ENCODE peak calls at places on chromosome 22, in seven cellular contexts. Z, T, V, K, P, R and M are unnamed samples.

GRCh38 chr22:21726650-21727049 is 8.9 kb downstream of the YPEL1 start:
- DNase-seq in Z (peak), T (no peak), V (no peak), K (no peak), P (no peak), R (no peak), M (no peak)

GRCh38 chr22:33272866-33273265 is 214.7 kb upstream of the SYN3 start:
- DNase-seq in Z (no peak), T (no peak), V (no peak), K (no peak), P (no peak), R (no peak), M (no peak)

GRCh38 chr22:44940121-44940520 is 69.7 kb downstream of the PHF21B start:
- DNase-seq in Z (no peak), T (no peak), V (no peak), K (no peak), P (no peak), R (no peak), M (no peak)

GRCh38 chr22:48495751-48496080 is 1332.0 kb downstream of the BRD1 start:
- DNase-seq in Z (no peak), T (no peak), V (peak), K (no peak), P (no peak), R (no peak), M (no peak)

GRCh38 chr22:30301995-30302809 is 12.9 kb upstream of the CASTOR1 start:
- DNase-seq in Z (peak), T (no peak), V (peak), K (peak), P (no peak), R (peak), M (no peak)

GRCh38 chr22:30606455-30607299 is at the start of gene TCN2:
- DNase-seq in Z (peak), T (peak), V (peak), K (peak), P (peak), R (peak), M (peak)

GRCh38 chr22:44289429-44290171 is 23.2 kb downstream of the SHISAL1 start:
- DNase-seq in Z (peak), T (no peak), V (no peak), K (no peak), P (no peak), R (no peak), M (no peak)

GRCh38 chr22:27835446-27835845 is 33.9 kb upstream of the MN1 start:
- DNase-seq in Z (no peak), T (no peak), V (no peak), K (no peak), P (no peak), R (no peak), M (no peak)

GRCh38 chr22:49824185-49824925 is 3.3 kb downstream of the BRD1 start:
- DNase-seq in Z (no peak), T (no peak), V (no peak), K (no peak), P (no peak), R (no peak), M (no peak)
- H3K4me3 ChIP-seq in Z (no peak), T (no peak), V (no peak), K (no peak), P (no peak), R (no peak), M (no peak)

DNA sequence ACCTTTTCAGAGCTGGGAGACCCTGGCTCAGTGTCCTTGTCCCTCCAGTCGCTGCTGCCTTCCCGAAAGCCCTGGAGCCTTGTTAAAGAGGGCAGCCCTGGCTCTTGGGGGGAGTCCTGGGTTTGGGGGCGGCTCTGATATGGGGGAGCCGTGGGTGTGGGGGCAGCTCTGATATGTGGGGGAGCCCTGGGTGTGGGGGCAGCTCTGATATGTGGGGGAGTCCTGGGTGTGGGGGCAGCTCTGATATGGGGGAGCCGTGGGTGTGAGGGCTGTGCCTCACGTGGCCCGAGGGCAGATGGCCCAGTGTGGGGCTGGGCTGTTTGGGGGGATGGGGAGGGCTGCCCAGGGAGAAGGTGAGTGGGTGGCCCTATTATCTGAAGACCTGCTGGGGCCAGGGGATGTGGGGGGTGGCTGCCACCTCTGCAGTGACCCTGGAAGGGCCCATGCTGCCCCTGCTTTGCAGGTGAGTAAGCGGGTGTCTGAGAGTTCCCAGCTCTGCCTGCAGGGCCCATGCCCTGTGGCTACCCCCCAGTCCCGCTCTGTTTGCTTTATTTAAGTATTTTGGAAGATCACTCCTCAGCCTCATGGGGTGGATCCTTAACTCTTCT is 30.9 kb upstream of the GRAMD4 start:
- DNase-seq in Z (no peak), T (no peak), V (no peak), K (peak), P (no peak), R (no peak), M (no peak)
- H3K4me3 ChIP-seq in Z (no peak), T (no peak), V (no peak), K (peak), P (no peak), R (no peak), M (no peak)

GRCh38 chr22:26513852-26514251 is 1.6 kb upstream of the TFIP11 start:
- DNase-seq in Z (peak), T (no peak), V (no peak), K (no peak), P (no peak), R (no peak), M (no peak)
- H3K4me3 ChIP-seq in Z (peak), T (no peak), V (no peak), K (no peak), P (no peak), R (no peak), M (no peak)

GRCh38 chr22:20238567-20239062 is 29.5 kb downstream of the RTN4R start:
- DNase-seq in Z (peak), T (no peak), V (peak), K (no peak), P (peak), R (peak), M (no peak)
- H3K4me3 ChIP-seq in Z (no peak), T (no peak), V (no peak), K (peak), P (no peak), R (no peak), M (peak)

DNA sequence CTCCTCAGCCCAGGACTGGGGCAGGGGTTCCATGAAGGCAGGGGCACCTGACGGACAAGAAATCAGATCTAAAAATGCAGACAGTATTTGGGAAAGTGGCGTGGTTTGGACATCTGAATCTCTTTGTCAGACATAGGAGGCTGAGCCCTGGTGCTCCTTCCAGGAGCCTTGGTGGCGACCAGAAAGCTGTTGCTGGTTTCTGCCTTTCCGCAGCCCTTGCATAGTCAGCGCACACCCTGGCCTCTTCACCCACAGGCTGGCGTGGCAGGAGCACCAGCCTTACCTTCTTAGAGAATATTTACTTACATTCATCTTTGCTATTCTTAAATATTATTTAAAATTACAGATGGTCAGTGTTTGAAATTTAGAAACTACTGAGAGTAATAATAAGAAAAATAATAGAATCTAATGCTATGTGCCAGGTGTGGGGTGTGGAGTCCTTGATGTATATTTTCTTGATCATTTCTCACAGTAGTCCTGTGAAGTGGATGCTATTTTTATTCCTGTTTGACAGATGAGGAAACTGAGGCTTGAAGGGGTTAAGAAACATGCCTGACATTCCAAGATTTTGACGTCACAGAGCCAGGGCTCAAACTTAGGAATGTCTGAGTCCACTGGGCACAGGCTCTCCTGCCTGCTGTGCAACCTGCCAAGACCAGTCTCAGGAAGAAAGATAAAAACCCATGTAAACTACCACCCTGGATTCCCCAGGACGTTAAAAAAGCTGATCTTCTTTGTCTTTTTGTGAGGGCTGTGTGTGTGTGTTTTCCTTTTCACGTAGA is 51.6 kb downstream of the TBC1D22A start:
- DNase-seq in Z (peak), T (peak), V (peak), K (no peak), P (peak), R (no peak), M (no peak)
- H3K4me3 ChIP-seq in Z (no peak), T (no peak), V (no peak), K (no peak), P (no peak), R (no peak), M (no peak)

DNA sequence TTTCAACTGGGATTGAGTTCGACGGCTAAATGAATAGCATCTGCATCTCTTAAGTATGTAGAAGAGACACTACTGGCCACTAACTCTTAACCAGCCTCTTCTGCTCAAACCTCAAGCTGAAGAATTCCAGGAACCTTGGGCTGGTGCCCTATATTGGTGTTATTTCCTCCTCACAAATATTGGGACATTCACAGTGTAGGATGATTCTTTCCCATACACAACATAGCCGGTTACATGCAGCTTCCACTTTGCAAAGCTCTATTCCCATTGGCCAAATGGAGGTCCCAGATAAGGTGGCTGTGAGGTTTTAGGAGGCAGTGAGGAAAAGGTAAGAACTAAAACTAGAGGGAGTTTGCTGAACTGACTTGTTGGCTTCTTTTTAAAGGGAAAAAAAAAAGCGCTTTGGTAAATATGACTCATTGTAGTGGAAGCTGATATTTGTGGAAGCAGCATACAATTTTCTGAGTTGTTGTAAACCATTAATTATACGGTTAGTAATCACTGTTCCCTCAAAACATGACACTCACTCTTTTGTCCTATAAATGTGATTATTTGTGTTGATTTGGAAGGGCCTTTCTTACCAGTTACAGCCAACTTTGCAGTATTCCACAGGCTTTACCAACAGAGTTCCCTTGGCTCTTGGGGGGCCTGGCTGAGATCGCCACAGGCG is 17.6 kb downstream of the C22orf31 start:
- DNase-seq in Z (peak), T (peak), V (no peak), K (no peak), P (peak), R (no peak), M (no peak)
- H3K4me3 ChIP-seq in Z (no peak), T (no peak), V (no peak), K (no peak), P (no peak), R (no peak), M (no peak)